ENCODE peak calls at places on chromosomes 12 and 14, in nine cellular contexts. One of them, this sample, is unnamed.

GRCh38 chr12:131015581-131016337 is 62.1 kb downstream of the ADGRD1 start:
- DNase-seq in A549: no peak
- DNase-seq in stomach: no peak
- DNase-seq in SK-N-SH: no peak
- DNase-seq in ovary: no peak
- DNase-seq in H1: no peak
- DNase-seq in K562: no peak
- DNase-seq in tibial nerve: no peak
- DNase-seq in sigmoid colon: no peak
- DNase-seq in this sample: no peak

GRCh38 chr12:41521872-41522379 is 333.8 kb downstream of the PDZRN4 start:
- DNase-seq in stomach: no peak
- DNase-seq in K562: no peak
- DNase-seq in sigmoid colon: no peak
- DNase-seq in ovary: no peak
- DNase-seq in SK-N-SH: no peak
- DNase-seq in H1: no peak
- DNase-seq in tibial nerve: no peak
- DNase-seq in A549: no peak
- DNase-seq in this sample: no peak

GRCh38 chr14:73397810-73398209 is 60.5 kb downstream of the NUMB start:
- DNase-seq in sigmoid colon: no peak
- DNase-seq in SK-N-SH: no peak
- DNase-seq in ovary: no peak
- DNase-seq in K562: no peak
- DNase-seq in A549: no peak
- DNase-seq in H1: no peak
- DNase-seq in stomach: no peak
- DNase-seq in tibial nerve: no peak
- DNase-seq in this sample: no peak

GRCh38 chr12:15597125-15597830 is 191.9 kb downstream of the EPS8 start:
- DNase-seq in stomach: no peak
- DNase-seq in tibial nerve: no peak
- DNase-seq in ovary: no peak
- DNase-seq in K562: no peak
- DNase-seq in sigmoid colon: no peak
- DNase-seq in H1: no peak
- DNase-seq in SK-N-SH: no peak
- DNase-seq in A549: no peak
- DNase-seq in this sample: no peak

GRCh38 chr14:61331992-61332657 is 10.7 kb downstream of the PRKCH start:
- DNase-seq in ovary: no peak
- DNase-seq in stomach: no peak
- DNase-seq in K562: no peak
- DNase-seq in A549: no peak
- DNase-seq in SK-N-SH: no peak
- DNase-seq in sigmoid colon: no peak
- DNase-seq in tibial nerve: no peak
- DNase-seq in H1: no peak
- DNase-seq in this sample: no peak

GRCh38 chr12:120235369-120236123 is 30.0 kb downstream of the PXN start:
- DNase-seq in tibial nerve: no peak
- DNase-seq in H1: no peak
- DNase-seq in stomach: no peak
- DNase-seq in A549: peak
- DNase-seq in K562: no peak
- DNase-seq in ovary: no peak
- DNase-seq in SK-N-SH: no peak
- DNase-seq in sigmoid colon: no peak
- DNase-seq in this sample: no peak

GRCh38 chr12:26116829-26117228 is 8.0 kb downstream of the BHLHE41 start:
- DNase-seq in H1: no peak
- DNase-seq in tibial nerve: no peak
- DNase-seq in K562: peak
- DNase-seq in A549: no peak
- DNase-seq in ovary: no peak
- DNase-seq in stomach: no peak
- DNase-seq in sigmoid colon: no peak
- DNase-seq in SK-N-SH: no peak
- DNase-seq in this sample: no peak

GRCh38 chr12:31897791-31898503 is 61.3 kb upstream of the RESF1 start:
- DNase-seq in SK-N-SH: peak
- DNase-seq in sigmoid colon: no peak
- DNase-seq in A549: no peak
- DNase-seq in stomach: peak
- DNase-seq in H1: peak
- DNase-seq in K562: peak
- DNase-seq in ovary: no peak
- DNase-seq in tibial nerve: peak
- DNase-seq in this sample: peak

GRCh38 chr12:57461904-57462306 is 2.3 kb downstream of the GLI1 start:
- DNase-seq in ovary: no peak
- DNase-seq in K562: no peak
- DNase-seq in H1: no peak
- DNase-seq in A549: no peak
- DNase-seq in stomach: no peak
- DNase-seq in sigmoid colon: no peak
- DNase-seq in SK-N-SH: no peak
- DNase-seq in tibial nerve: no peak
- DNase-seq in this sample: no peak

GRCh38 chr12:49465132-49465531 is 73.7 kb upstream of the KCNH3 start:
- DNase-seq in H1: no peak
- DNase-seq in K562: no peak
- DNase-seq in A549: no peak
- DNase-seq in tibial nerve: no peak
- DNase-seq in sigmoid colon: no peak
- DNase-seq in SK-N-SH: no peak
- DNase-seq in stomach: no peak
- DNase-seq in ovary: no peak
- DNase-seq in this sample: no peak
- H3K27ac ChIP-seq in H1: no peak
- H3K27ac ChIP-seq in K562: no peak
- H3K27ac ChIP-seq in A549: no peak
- H3K27ac ChIP-seq in tibial nerve: no peak
- H3K27ac ChIP-seq in sigmoid colon: no peak
- H3K27ac ChIP-seq in SK-N-SH: no peak
- H3K27ac ChIP-seq in stomach: no peak
- H3K27ac ChIP-seq in ovary: no peak
- H3K27ac ChIP-seq in this sample: no peak

DNA sequence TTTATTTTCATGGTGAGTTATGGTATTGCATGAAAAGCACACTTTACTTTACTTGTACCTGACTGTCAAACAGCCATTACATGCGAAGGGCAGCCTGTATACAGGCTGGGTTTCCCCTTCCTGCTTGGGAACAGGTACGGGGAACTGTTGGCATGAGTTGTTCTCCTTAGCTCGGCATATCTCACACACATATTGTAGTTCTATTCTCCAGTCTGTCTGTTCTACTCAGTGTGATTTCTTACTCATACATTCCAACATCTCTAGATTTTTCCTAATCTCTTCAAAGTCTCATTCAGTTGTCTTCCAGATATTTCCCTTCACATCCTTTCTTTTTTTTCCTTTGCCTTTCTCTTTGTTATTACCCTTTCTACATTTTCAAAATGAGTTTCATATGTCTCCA is 83.9 kb downstream of the HMGA2 start:
- DNase-seq in H1: no peak
- DNase-seq in A549: no peak
- DNase-seq in tibial nerve: no peak
- DNase-seq in K562: no peak
- DNase-seq in sigmoid colon: no peak
- DNase-seq in ovary: no peak
- DNase-seq in SK-N-SH: no peak
- DNase-seq in stomach: no peak
- DNase-seq in this sample: no peak
- TF ChIP-seq EP300 in H1: no peak
- TF ChIP-seq EP300 in A549: no peak
- TF ChIP-seq EP300 in tibial nerve: no peak
- TF ChIP-seq EP300 in K562: no peak
- TF ChIP-seq EP300 in sigmoid colon: no peak
- TF ChIP-seq EP300 in ovary: no peak
- TF ChIP-seq EP300 in SK-N-SH: peak
- TF ChIP-seq EP300 in stomach: no peak
- TF ChIP-seq EP300 in this sample: no peak

DNA sequence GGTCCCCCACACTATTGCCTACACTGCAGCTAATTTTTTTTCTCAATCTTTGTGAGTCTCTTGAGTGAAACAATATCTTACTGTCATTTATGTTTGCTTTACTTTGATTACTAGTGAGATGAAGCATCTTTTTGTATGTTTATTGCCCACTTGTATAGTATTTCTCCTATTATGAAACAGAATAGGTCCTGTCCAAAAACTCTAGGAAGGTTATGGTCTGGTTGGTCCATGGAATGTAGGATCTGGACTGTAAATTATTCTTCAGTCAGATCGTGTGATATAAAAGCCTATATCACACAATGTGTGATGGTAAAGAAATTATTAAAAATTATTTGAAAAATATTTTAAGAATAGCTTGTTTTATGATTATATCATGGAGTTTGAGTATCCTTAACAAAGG is 434.4 kb downstream of the ZFP36L1 start:
- DNase-seq in tibial nerve: no peak
- DNase-seq in ovary: no peak
- DNase-seq in H1: no peak
- DNase-seq in K562: no peak
- DNase-seq in SK-N-SH: no peak
- DNase-seq in sigmoid colon: no peak
- DNase-seq in A549: no peak
- DNase-seq in stomach: no peak
- DNase-seq in this sample: no peak
- H3K27ac ChIP-seq in tibial nerve: peak
- H3K27ac ChIP-seq in ovary: peak
- H3K27ac ChIP-seq in H1: no peak
- H3K27ac ChIP-seq in K562: no peak
- H3K27ac ChIP-seq in SK-N-SH: no peak
- H3K27ac ChIP-seq in sigmoid colon: peak
- H3K27ac ChIP-seq in A549: no peak
- H3K27ac ChIP-seq in stomach: no peak
- H3K27ac ChIP-seq in this sample: no peak

GRCh38 chr12:133124674-133125073 is 5.4 kb downstream of the ZNF891 start:
- DNase-seq in ovary: no peak
- DNase-seq in tibial nerve: no peak
- DNase-seq in sigmoid colon: no peak
- DNase-seq in H1: no peak
- DNase-seq in SK-N-SH: no peak
- DNase-seq in A549: no peak
- DNase-seq in stomach: no peak
- DNase-seq in K562: no peak
- DNase-seq in this sample: no peak
- TF ChIP-seq EP300 in ovary: no peak
- TF ChIP-seq EP300 in tibial nerve: no peak
- TF ChIP-seq EP300 in sigmoid colon: no peak
- TF ChIP-seq EP300 in H1: no peak
- TF ChIP-seq EP300 in SK-N-SH: no peak
- TF ChIP-seq EP300 in A549: no peak
- TF ChIP-seq EP300 in stomach: no peak
- TF ChIP-seq EP300 in K562: no peak
- TF ChIP-seq EP300 in this sample: no peak

DNA sequence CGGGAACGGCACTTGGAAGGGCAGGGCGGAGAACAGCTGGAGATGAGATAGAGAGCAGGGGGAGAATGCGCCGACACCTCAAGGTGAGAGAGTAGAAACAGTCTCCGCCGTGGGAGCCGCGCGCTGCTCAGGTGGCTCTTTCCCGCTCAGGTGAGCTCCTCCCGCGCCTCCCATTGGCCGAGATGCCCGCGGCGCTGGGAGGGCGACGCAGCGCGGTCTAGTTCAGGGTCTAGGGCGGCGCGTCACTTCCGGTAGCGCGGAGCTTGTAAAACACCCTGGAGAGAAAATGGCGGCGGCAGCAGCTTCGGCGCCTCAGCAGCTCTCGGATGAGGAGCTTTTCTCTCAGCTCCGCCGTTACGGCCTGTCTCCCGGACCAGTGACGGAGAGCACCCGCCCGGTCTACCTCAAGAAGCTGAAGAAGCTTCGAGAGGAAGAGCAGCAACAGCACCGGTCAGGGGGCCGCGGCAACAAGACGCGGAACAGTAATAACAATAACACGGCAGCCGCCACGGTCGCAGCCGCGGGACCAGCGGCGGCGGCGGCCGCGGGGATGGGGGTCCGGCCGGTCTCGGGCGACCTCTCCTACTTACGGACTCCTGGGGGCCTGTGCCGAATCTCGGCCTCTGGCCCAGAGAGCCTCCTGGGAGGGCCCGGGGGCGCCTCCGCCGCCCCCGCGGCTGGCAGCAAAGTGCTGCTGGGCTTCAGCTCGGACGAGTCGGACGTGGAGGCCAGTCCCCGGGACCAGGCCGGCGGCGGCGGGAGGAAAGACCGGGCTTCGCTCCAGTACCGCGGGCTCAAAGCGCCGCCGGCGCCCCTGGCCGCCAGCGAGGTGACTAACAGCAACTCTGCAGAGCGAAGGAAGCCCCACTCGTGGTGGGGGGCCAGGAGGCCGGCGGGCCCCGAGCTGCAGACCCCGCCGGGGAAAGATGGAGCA is at the start of gene LEMD3:
- DNase-seq in A549: peak
- DNase-seq in sigmoid colon: peak
- DNase-seq in H1: peak
- DNase-seq in tibial nerve: peak
- DNase-seq in stomach: peak
- DNase-seq in SK-N-SH: peak
- DNase-seq in K562: peak
- DNase-seq in ovary: peak
- DNase-seq in this sample: peak
- H3K27ac ChIP-seq in A549: peak
- H3K27ac ChIP-seq in sigmoid colon: peak
- H3K27ac ChIP-seq in H1: peak
- H3K27ac ChIP-seq in tibial nerve: peak
- H3K27ac ChIP-seq in stomach: peak
- H3K27ac ChIP-seq in SK-N-SH: peak
- H3K27ac ChIP-seq in K562: peak
- H3K27ac ChIP-seq in ovary: peak
- H3K27ac ChIP-seq in this sample: peak

GRCh38 chr12:47776471-47777143 is 3.6 kb downstream of the SLC48A1 start:
- DNase-seq in SK-N-SH: no peak
- DNase-seq in A549: no peak
- DNase-seq in ovary: no peak
- DNase-seq in sigmoid colon: peak
- DNase-seq in tibial nerve: no peak
- DNase-seq in H1: no peak
- DNase-seq in K562: peak
- DNase-seq in stomach: no peak
- DNase-seq in this sample: no peak
- TF ChIP-seq EP300 in SK-N-SH: no peak
- TF ChIP-seq EP300 in A549: no peak
- TF ChIP-seq EP300 in ovary: no peak
- TF ChIP-seq EP300 in sigmoid colon: no peak
- TF ChIP-seq EP300 in tibial nerve: no peak
- TF ChIP-seq EP300 in H1: no peak
- TF ChIP-seq EP300 in K562: no peak
- TF ChIP-seq EP300 in stomach: no peak
- TF ChIP-seq EP300 in this sample: no peak